ENCODE peak calls at places on chromosomes 5 and 9, in five cellular contexts. U is stomach, D is gastrocnemius medialis, N is uterus, R is IMR-90. X is an unnamed sample.

GRCh38 chr9:89387970-89388867 is 69.9 kb downstream of the SECISBP2 start:
- DNase-seq in U (peak), D (peak), N (peak), R (peak), X (no peak)

GRCh38 chr5:8458038-8458383 is 589.1 kb downstream of the MTRR start:
- DNase-seq in U (no peak), D (no peak), N (no peak), R (peak), X (no peak)

GRCh38 chr9:4118666-4119065 is 181.2 kb downstream of the GLIS3 start:
- DNase-seq in U (no peak), D (no peak), N (no peak), R (no peak), X (no peak)

GRCh38 chr5:32531885-32532520 is 53.4 kb upstream of the SUB1 start:
- DNase-seq in U (no peak), D (no peak), N (no peak), R (peak), X (peak)

GRCh38 chr9:113361304-113362018 is 12.1 kb downstream of the BSPRY start:
- DNase-seq in U (no peak), D (no peak), N (no peak), R (peak), X (no peak)

GRCh38 chr5:21784487-21784886 is 1068.7 kb downstream of the CDH12 start:
- DNase-seq in U (no peak), D (no peak), N (no peak), R (no peak), X (no peak)

GRCh38 chr5:173697931-173698579 is 81.6 kb upstream of the BOD1 start:
- DNase-seq in U (peak), D (no peak), N (no peak), R (no peak), X (no peak)

GRCh38 chr5:74798977-74799911 is 32.2 kb downstream of the NSA2 start:
- DNase-seq in U (no peak), D (peak), N (no peak), R (peak), X (no peak)

GRCh38 chr5:159414021-159414420 is 83.7 kb upstream of the IL12B start:
- DNase-seq in U (no peak), D (no peak), N (no peak), R (no peak), X (no peak)

GRCh38 chr5:69206528-69207190 is 17.3 kb downstream of the CENPH start:
- DNase-seq in U (peak), D (no peak), N (no peak), R (peak), X (no peak)

GRCh38 chr5:171893290-171893890 is 107.8 kb downstream of the SMIM23 start:
- DNase-seq in U (no peak), D (no peak), N (no peak), R (peak), X (no peak)

GRCh38 chr9:33795281-33795680 is at the start of gene PRSS3:
- DNase-seq in U (peak), D (no peak), N (no peak), R (no peak), X (no peak)

GRCh38 chr9:136095028-136095494 is at the start of gene NACC2:
- DNase-seq in U (peak), D (peak), N (peak), R (peak), X (peak)

GRCh38 chr5:134574521-134574920 is 49.1 kb downstream of the JADE2 start:
- DNase-seq in U (no peak), D (no peak), N (no peak), R (peak), X (no peak)

GRCh38 chr5:39137391-39138181 is 63.4 kb upstream of the RICTOR start:
- DNase-seq in U (no peak), D (no peak), N (no peak), R (no peak), X (no peak)

GRCh38 chr9:35859310-35859994 is 10.7 kb downstream of the OR13J1 start:
- DNase-seq in U (peak), D (no peak), N (no peak), R (peak), X (no peak)

GRCh38 chr9:85260288-85260687 is 481.5 kb downstream of the AGTPBP1 start:
- DNase-seq in U (no peak), D (no peak), N (no peak), R (no peak), X (no peak)

GRCh38 chr5:178785999-178786398 is 55.5 kb upstream of the ZNF354A start:
- DNase-seq in U (no peak), D (no peak), N (no peak), R (no peak), X (peak)

GRCh38 chr5:15791859-15792258 is 291.9 kb downstream of the FBXL7 start:
- DNase-seq in U (no peak), D (no peak), N (no peak), R (peak), X (no peak)

GRCh38 chr5:96324708-96325107 is 108.3 kb downstream of the PCSK1 start:
- DNase-seq in U (no peak), D (no peak), N (no peak), R (peak), X (no peak)

GRCh38 chr9:107044872-107045271 is 181.9 kb downstream of the ZNF462 start:
- DNase-seq in U (no peak), D (no peak), N (no peak), R (no peak), X (no peak)

GRCh38 chr5:168570490-168571328 is 8.5 kb downstream of the PANK3 start:
- DNase-seq in U (no peak), D (no peak), N (no peak), R (no peak), X (no peak)

DNA sequence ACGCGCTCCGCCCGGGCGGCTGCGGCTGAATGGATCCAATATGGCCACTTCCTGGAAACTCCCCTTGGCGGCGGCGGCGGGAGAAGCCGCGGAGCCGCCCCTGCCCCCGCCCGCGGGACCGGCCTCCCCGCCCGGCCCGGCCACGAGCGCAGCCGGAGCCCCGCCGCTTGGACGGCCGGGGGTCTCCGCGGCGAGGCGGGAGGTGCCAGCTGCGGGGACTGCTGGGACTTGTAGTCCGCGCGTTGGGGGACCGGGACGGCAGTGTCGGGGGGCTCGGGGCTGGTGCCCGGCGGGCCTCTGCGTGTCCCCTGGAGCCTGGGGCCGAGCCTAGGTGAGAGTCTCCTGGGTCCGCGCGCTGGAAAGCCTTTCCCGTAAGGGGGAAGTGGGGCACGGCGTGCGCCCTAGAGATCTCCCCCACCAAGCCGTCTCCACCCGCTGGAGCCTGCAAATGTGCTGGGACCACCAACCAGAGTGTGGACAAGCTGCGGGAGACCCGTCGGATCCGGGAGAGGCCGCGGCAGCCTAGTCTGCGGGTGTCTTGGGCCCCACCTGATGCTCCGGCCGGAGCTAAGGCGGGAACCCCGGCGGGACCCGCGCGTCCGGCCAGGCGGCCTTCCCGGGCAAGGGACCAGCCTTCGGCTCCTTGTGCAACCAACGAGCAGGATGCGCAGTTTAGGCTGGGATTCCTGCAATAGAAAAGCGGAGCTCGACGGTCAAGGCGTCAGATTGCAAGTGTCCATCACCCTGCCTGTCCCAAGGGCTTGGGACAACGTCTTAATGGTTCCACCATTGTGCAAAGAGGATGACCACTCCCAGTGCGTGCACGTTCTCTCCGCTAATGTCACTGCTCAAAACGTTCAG is at the start of gene SEPTIN8:
- DNase-seq in U (peak), D (peak), N (peak), R (no peak), X (peak)
- TF ChIP-seq POLR2A in U (no peak), D (no peak), N (no peak), R (no peak), X (peak)

GRCh38 chr5:139557811-139558210 is 3.3 kb upstream of the UBE2D2 start:
- DNase-seq in U (no peak), D (no peak), N (no peak), R (peak), X (no peak)

GRCh38 chr5:139565411-139566305 is 4.5 kb downstream of the UBE2D2 start:
- DNase-seq in U (no peak), D (peak), N (no peak), R (peak), X (no peak)

GRCh38 chr5:139562847-139563246 is 1.7 kb downstream of the UBE2D2 start:
- DNase-seq in U (no peak), D (no peak), N (no peak), R (no peak), X (no peak)

GRCh38 chr5:139561655-139562451 is 714 bp downstream of the UBE2D2 start:
- DNase-seq in U (peak), D (peak), N (no peak), R (peak), X (peak)

GRCh38 chr5:139560752-139561654 is at the start of gene UBE2D2:
- DNase-seq in U (peak), D (peak), N (peak), R (peak), X (peak)
- TF ChIP-seq POLR2A in U (no peak), D (peak), N (peak), R (peak), X (peak)

DNA sequence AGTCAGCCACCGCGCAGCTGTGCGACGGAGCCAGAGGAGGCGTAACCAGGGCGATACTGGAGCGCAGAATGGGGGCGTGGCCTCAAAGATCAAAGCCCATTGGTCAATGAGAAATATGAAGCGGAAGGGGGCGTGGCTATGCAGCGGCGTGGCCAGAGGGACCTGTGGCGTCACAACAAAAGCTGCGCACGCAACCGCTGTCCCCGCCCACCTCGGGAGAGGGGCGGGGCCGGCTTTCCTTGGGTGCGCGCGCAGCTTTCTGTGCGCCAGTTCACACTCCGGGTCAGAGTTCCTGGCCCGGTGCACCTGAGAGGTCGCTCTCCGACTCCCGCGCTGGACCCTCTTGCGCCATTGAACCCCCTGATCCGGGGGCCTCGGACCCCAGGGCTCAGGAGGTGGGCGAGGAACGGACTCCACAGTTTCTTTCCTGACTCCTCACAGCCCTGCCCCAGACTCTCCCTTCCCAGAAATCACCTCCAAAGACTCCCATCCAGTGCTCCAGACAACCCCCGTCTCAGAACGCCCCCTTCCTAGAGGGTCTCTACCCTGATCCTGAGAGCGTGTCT is at the start of gene SWI5:
- DNase-seq in U (peak), D (peak), N (peak), R (peak), X (peak)
- TF ChIP-seq POLR2A in U (no peak), D (peak), N (peak), R (no peak), X (peak)

DNA sequence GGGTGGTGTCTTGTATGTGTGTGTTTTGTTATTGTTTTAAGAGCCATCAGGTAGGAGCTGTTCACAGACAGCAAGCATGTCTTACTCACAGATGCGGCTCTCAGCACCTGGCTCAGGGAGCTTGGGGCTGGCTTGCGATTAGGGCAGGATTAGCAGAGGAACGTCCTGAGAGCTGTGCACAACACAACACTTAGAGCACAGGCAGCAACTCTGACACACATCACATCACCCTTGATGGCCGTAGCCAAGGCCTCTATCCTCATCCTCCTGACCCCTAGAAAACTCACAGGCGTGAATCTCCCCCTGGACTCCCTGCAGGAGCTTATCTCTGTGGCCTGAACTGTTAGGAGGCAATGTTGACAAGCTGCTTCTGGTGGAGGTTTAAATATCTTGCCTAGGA is 7.1 kb upstream of the IL17B start:
- DNase-seq in U (no peak), D (no peak), N (peak), R (no peak), X (no peak)
- TF ChIP-seq POLR2A in U (no peak), D (no peak), N (no peak), R (no peak), X (no peak)

DNA sequence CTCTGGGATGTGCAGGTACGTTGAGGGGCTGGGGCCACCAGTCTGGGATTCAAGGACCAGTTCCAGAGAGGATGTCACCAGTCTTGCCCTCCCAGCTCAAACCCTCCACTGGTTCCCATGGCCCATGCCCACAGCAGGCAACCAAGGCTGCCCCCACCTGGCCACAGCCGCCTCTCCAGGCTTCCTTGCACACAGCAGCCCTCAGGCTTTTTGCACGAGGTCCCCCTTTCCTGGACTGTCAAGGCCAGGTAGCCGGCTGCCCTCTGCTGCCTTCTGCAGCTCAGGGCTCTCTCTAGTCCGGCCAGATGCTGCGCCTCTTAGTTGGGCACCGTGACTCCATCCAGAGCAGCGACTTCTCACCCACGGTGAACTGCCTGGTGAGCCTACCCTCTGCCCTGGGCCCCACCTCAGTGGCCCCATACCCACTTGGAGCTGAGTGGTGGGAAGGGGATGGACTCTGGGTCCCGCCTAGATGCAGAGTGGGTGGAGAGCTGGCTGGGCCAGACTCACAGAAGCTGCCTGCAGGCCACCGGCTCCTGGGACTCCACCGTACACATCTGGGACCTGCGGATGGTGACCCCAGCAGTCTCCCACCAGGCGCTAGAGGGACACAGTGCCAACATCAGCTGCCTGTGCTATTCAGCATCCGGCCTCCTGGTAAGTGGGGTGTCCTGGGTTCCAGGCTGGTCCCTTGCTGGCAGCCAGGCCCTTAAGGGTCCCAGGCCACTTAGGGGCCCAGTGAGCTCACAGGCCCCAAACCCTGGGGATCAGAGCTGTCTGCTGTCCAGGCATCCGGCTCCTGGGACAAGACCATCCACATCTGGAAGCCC is 2.9 kb downstream of the WDR38 start:
- DNase-seq in U (no peak), D (no peak), N (no peak), R (no peak), X (peak)
- TF ChIP-seq POLR2A in U (no peak), D (no peak), N (no peak), R (no peak), X (peak)

GRCh38 chr9:128689820-128690683 is 1.0 kb downstream of the SET start:
- DNase-seq in U (peak), D (no peak), N (peak), R (peak), X (peak)

GRCh38 chr9:128689293-128689770 is 310 bp downstream of the SET start:
- DNase-seq in U (peak), D (peak), N (no peak), R (no peak), X (no peak)

GRCh38 chr9:128687453-128687852 is 1.6 kb upstream of the SET start:
- DNase-seq in U (no peak), D (no peak), N (no peak), R (no peak), X (no peak)

GRCh38 chr9:128690684-128691034 is 1.6 kb downstream of the SET start:
- DNase-seq in U (no peak), D (no peak), N (no peak), R (no peak), X (no peak)

DNA sequence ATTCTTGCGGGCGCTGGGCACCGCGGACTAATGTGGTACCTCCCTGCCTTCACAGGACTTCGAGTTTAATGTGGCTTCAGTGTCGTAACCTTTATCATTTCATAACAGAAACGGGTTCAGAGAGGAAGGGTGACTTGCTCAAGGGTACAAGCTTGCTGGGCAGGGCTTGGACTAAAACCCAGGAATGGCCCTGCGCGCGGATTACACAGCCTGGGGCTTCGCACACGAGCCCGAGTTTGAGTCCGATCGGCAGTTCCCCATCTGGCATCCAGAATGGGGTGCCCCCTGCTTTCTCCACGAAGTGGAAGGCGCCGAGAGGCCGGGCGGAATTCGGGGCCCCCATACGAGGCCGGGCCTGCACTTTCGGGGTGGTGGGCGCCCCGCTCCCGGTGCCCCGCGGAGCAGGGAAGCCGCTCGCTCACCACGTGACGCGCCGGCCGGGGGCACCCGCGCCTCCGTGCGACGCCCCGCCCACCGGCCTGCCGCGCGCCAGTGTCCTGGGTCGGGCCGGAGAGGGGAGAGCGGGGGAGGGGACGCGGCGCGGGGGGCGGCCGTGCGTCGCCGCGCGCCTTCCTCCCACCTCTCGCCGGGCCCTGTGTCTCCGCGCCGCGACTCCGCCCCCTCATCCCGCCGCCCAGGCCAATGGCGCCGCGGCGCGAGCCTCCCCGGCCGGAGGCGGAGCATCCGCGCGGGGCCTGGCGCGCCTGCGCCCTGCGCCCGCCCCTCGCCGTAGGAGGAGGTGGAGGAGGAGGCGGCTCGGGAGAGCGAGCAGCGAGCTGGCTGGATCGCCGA is at the start of gene SET:
- DNase-seq in U (peak), D (peak), N (peak), R (peak), X (peak)
- TF ChIP-seq POLR2A in U (no peak), D (peak), N (peak), R (no peak), X (peak)

GRCh38 chr5:176543428-176544182 is 5.5 kb upstream of the CDHR2 start:
- DNase-seq in U (peak), D (peak), N (peak), R (no peak), X (peak)
- TF ChIP-seq POLR2A in U (no peak), D (peak), N (peak), R (no peak), X (peak)

DNA sequence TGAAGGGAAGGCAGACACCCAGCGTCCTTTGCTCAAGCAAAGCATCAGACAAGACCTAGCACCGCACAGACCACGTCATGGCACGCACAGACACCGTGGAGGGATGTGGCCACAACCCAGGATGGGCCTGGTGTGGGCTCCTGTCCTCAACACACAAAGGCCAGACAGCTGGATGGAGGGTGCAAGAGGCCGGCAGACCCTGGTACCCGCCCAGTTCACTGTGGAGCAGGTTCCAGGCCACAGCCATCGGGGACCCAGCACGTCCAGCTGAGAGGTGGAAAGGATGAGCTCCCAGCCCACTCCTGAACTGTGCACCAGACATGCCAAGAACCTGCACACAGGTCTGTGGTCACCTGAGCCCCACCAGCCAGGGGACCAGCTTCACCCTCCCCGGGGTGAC is 15.0 kb upstream of the ZDHHC11 start:
- DNase-seq in U (no peak), D (no peak), N (no peak), R (no peak), X (no peak)
- TF ChIP-seq POLR2A in U (no peak), D (no peak), N (no peak), R (no peak), X (no peak)

X was measured in H54.